ENCODE peak calls at places on chromosomes 7 and 10, in eight cellular contexts. Z, A, S, I, D, L, F and R are unnamed samples.

GRCh38 chr10:47340613-47341170 is 7.5 kb upstream of the RBP3 start:
- DNase-seq in F (peak; percentile 59), L (peak; percentile 78), I (peak; percentile 64), A (peak; percentile 88), Z (peak; percentile 52), D (peak; percentile 60), S (peak; percentile 35), R (peak; percentile 38)

GRCh38 chr7:98831641-98832221 is 38.1 kb downstream of the TMEM130 start:
- DNase-seq in L (peak; percentile 62), S (peak; percentile 21), D (peak; percentile 43), A (peak; percentile 32), I (peak; percentile 9), F (peak; percentile 12), Z (no peak), R (peak; percentile 1)

GRCh38 chr7:75711634-75712494 is 26.9 kb downstream of the HIP1 start:
- DNase-seq in Z (no peak), L (no peak), A (no peak), I (no peak), D (peak; percentile 17), S (no peak), F (no peak), R (no peak)

GRCh38 chr10:75079436-75080083 is 31.9 kb upstream of the SAMD8 start:
- DNase-seq in F (no peak), I (no peak), A (no peak), D (no peak), L (no peak), Z (no peak), S (no peak), R (no peak)

GRCh38 chr7:1123721-1124120 is 35.8 kb downstream of the GPER1 start:
- DNase-seq in D (peak; percentile 64), S (no peak), Z (peak; percentile 87), I (no peak), L (no peak), A (peak; percentile 40), F (no peak), R (no peak)

GRCh38 chr7:133583545-133584171 is 330.8 kb downstream of the EXOC4 start:
- DNase-seq in Z (no peak), A (no peak), S (no peak), D (no peak), F (no peak), L (no peak), I (no peak), R (no peak)

GRCh38 chr10:103929396-103929921 is 11.5 kb upstream of the STN1 start:
- DNase-seq in S (no peak), F (no peak), D (no peak), Z (no peak), L (no peak), A (no peak), I (no peak), R (no peak)

GRCh38 chr7:129122751-129123516 is 21.6 kb upstream of the TSPAN33 start:
- DNase-seq in Z (no peak), S (no peak), A (no peak), I (no peak), F (no peak), D (peak; percentile 1), L (peak; percentile 74), R (peak; percentile 81)

GRCh38 chr10:83603708-83604107 is 535.6 kb upstream of the GHITM start:
- DNase-seq in L (no peak), Z (no peak), D (peak; percentile 2), A (no peak), I (no peak), S (no peak), F (no peak), R (no peak)

GRCh38 chr10:7000063-7000462 is 410.8 kb downstream of the SFMBT2 start:
- DNase-seq in I (no peak), L (no peak), F (no peak), A (no peak), D (no peak), Z (no peak), S (no peak), R (no peak)

GRCh38 chr10:107767185-107767584 is 602.7 kb upstream of the SORCS1 start:
- DNase-seq in F (no peak), Z (no peak), L (no peak), S (no peak), A (no peak), I (no peak), D (no peak), R (no peak)

GRCh38 chr10:114179747-114180146 is 594 bp downstream of the TDRD1 start:
- DNase-seq in L (no peak), I (no peak), F (no peak), Z (no peak), D (no peak), S (no peak), A (no peak), R (no peak)